ENCODE peak calls at places on chromosomes 11 and 22, in four cellular contexts. J is fibroblast of the conjunctiva, C is iPS-NIHi11, V is WERI-Rb-1. X is an unnamed sample.
A peak's percentile ranks its signal among the peaks of the same experiment; 100 is the strongest.

GRCh38 chr11:76443254-76443935 is 1.4 kb upstream of the EMSY start:
- DNase-seq in J (no peak), C (no peak), V (no peak), X (no peak)

GRCh38 chr22:27331526-27332281 is 469.9 kb downstream of the MN1 start:
- DNase-seq in J (peak; percentile 13), C (peak; percentile 54), V (peak; percentile 28), X (no peak)

GRCh38 chr11:61694971-61695706 is 14.9 kb downstream of the DAGLA start:
- DNase-seq in J (no peak), C (peak; percentile 59), V (peak; percentile 45), X (no peak)

GRCh38 chr11:2199466-2200341 is 28.1 kb upstream of the TH start:
- DNase-seq in J (no peak), C (no peak), V (no peak), X (no peak)

GRCh38 chr22:34481090-34481489 is 560.8 kb upstream of the LARGE1 start:
- DNase-seq in J (no peak), C (no peak), V (no peak), X (no peak)

GRCh38 chr11:101008961-101009684 is 120.5 kb downstream of the PGR start:
- DNase-seq in J (no peak), C (no peak), V (no peak), X (no peak)

GRCh38 chr11:26777276-26777939 is 55.5 kb upstream of the SLC5A12 start:
- DNase-seq in J (no peak), C (no peak), V (no peak), X (no peak)

GRCh38 chr11:70853103-70853830 is 399.1 kb downstream of the SHANK2 start:
- DNase-seq in J (no peak), C (no peak), V (no peak), X (no peak)

GRCh38 chr11:35893796-35894475 is 49.9 kb upstream of the LDLRAD3 start:
- DNase-seq in J (peak; percentile 37), C (no peak), V (no peak), X (no peak)

GRCh38 chr11:84686726-84687125 is 940.4 kb downstream of the DLG2 start:
- DNase-seq in J (no peak), C (no peak), V (no peak), X (no peak)

GRCh38 chr11:81129618-81130017 is 1604.0 kb downstream of the FAM181B start:
- DNase-seq in J (no peak), C (no peak), V (no peak), X (no peak)

GRCh38 chr22:29351891-29352290 is 36.4 kb upstream of the RASL10A start:
- DNase-seq in J (no peak), C (no peak), V (no peak), X (no peak)

GRCh38 chr22:23800297-23801237 is 13.8 kb downstream of the SMARCB1 start:
- DNase-seq in J (no peak), C (no peak), V (no peak), X (no peak)